ENCODE peak calls at places on chromosomes 6 and 20, in ten cellular contexts. R is fibroblast of lung, U is aorta, X is lung, K is lower lobe of right lung, H is pancreas, Q is A673, B is foreskin fibroblast, N is heart right ventricle, D is hepatocyte. I is an unnamed sample.
A peak's percentile ranks its signal among the peaks of the same experiment; 100 is the strongest.

GRCh38 chr6:20274115-20274514 is 61.8 kb upstream of the MBOAT1 start:
- DNase-seq in Q (no peak), U (no peak), K (no peak), R (no peak), D (peak; percentile 49), N (no peak), X (no peak), B (no peak), H (no peak), I (no peak)

GRCh38 chr20:44087051-44087856 is 99.7 kb downstream of the JPH2 start:
- DNase-seq in R (no peak), K (no peak), B (no peak), N (no peak), Q (no peak), X (no peak), H (no peak), D (no peak), U (no peak), I (no peak)

GRCh38 chr6:49649982-49650381 is 13.3 kb upstream of the RHAG start:
- DNase-seq in Q (no peak), R (no peak), B (no peak), N (no peak), X (no peak), U (no peak), D (no peak), H (no peak), K (no peak), I (no peak)

GRCh38 chr6:36095497-36096391 is 34.6 kb upstream of the MAPK13 start:
- DNase-seq in D (peak; percentile 83), B (no peak), U (no peak), K (no peak), X (no peak), R (no peak), H (no peak), N (no peak), Q (no peak), I (no peak)

GRCh38 chr6:164152611-164153010 is 738.1 kb downstream of the QKI start:
- DNase-seq in K (no peak), D (no peak), B (no peak), U (no peak), H (no peak), X (no peak), Q (no peak), N (no peak), R (no peak), I (no peak)

GRCh38 chr20:17648782-17649730 is 33.0 kb downstream of the RRBP1 start:
- DNase-seq in K (peak; percentile 73), H (peak; percentile 83), R (no peak), Q (no peak), D (no peak), X (no peak), N (no peak), B (no peak), U (no peak), I (no peak)

GRCh38 chr20:60381643-60382400 is 423.6 kb downstream of the CDH26 start:
- DNase-seq in B (no peak), Q (no peak), H (no peak), R (peak; percentile 11), N (no peak), U (no peak), X (no peak), K (no peak), D (no peak), I (no peak)

GRCh38 chr20:420721-421574 is 12.8 kb downstream of the RBCK1 start:
- DNase-seq in N (no peak), Q (peak; percentile 20), B (no peak), X (no peak), H (peak; percentile 58), U (peak; percentile 52), D (no peak), R (no peak), K (no peak), I (no peak)

GRCh38 chr20:53826597-53827291 is 233.1 kb upstream of the ZNF217 start:
- DNase-seq in N (no peak), X (no peak), Q (no peak), R (peak; percentile 26), K (peak; percentile 57), B (no peak), H (no peak), D (peak; percentile 22), U (peak; percentile 68), I (peak; percentile 90)

GRCh38 chr6:43076093-43076927 is at the start of gene PTK7:
- DNase-seq in H (peak; percentile 84), K (peak; percentile 63), U (no peak), Q (peak; percentile 90), R (peak; percentile 71), X (peak; percentile 56), B (peak; percentile 53), D (peak; percentile 89), N (peak; percentile 16), I (no peak)

DNA sequence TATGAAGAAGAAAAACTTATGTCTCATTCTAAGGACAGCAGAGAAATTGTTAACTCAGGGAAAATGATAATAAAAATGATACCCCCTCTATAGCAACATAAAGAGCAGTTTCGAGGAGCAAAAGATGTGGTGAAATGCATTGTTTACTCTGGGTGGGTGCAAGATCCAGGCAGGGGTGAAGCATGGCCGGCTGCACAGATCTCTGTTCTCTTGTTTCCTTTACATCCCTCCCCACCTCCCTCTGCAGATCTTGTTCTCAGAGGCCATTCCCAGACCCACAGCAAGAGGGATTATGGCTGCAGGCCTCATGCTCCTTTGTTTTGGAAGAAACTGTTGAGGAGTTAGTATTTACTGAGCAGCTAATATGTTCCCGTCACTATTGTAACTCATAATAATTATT is 1.8 kb downstream of the BTN3A1 start:
- DNase-seq in Q (no peak), N (no peak), X (no peak), H (no peak), B (no peak), D (no peak), U (no peak), R (no peak), K (no peak), I (no peak)
- H3K4me3 ChIP-seq in Q (no peak overlapping the region), N (no peak overlapping the region), X (no peak overlapping the region), H (no peak overlapping the region), B (peak overlapping the region; percentile 6), D (no peak overlapping the region), U (no peak overlapping the region), R (no peak overlapping the region), K (peak overlapping the region; percentile 74), I (no peak overlapping the region)

GRCh38 chr20:36401336-36401735 is 95.2 kb downstream of the DLGAP4 start:
- DNase-seq in D (no peak), Q (no peak), B (no peak), R (no peak), X (no peak), K (peak; percentile 1), N (no peak), H (no peak), U (no peak), I (no peak)

GRCh38 chr20:36400901-36401300 is 94.8 kb downstream of the DLGAP4 start:
- DNase-seq in X (no peak), B (no peak), K (no peak), H (no peak), Q (no peak), D (no peak), U (no peak), R (no peak), N (no peak), I (no peak)

GRCh38 chr20:36398515-36398914 is 92.4 kb downstream of the DLGAP4 start:
- DNase-seq in X (no peak), K (no peak), Q (no peak), U (no peak), N (no peak), D (no peak), R (no peak), B (no peak), H (no peak), I (no peak)

GRCh38 chr20:36399147-36399968 is 93.2 kb downstream of the DLGAP4 start:
- DNase-seq in B (no peak), H (no peak), Q (peak; percentile 61), X (no peak), K (no peak), U (no peak), D (peak; percentile 57), N (peak; percentile 9), R (peak; percentile 11), I (no peak)

GRCh38 chr20:36399969-36400545 is 93.9 kb downstream of the DLGAP4 start:
- DNase-seq in U (no peak), H (no peak), R (no peak), N (no peak), X (no peak), B (no peak), Q (no peak), K (no peak), D (no peak), I (no peak)
- H3K4me3 ChIP-seq in U (no peak overlapping the region), H (no peak overlapping the region), R (no peak overlapping the region), N (no peak overlapping the region), X (no peak overlapping the region), B (no peak overlapping the region), Q (no peak overlapping the region), K (no peak overlapping the region), D (no peak overlapping the region), I (no peak overlapping the region)

GRCh38 chr6:1616556-1617463 is 7.1 kb downstream of the FOXC1 start:
- DNase-seq in K (no peak), D (no peak), Q (no peak), N (no peak), H (no peak), U (no peak), B (no peak), R (no peak), X (no peak), I (no peak)

GRCh38 chr6:1617466-1618304 is 8.0 kb downstream of the FOXC1 start:
- DNase-seq in Q (no peak), B (no peak), N (no peak), U (peak; percentile 58), D (no peak), K (no peak), H (no peak), X (no peak), R (no peak), I (no peak)

GRCh38 chr6:1619106-1619665 is 9.5 kb downstream of the FOXC1 start:
- DNase-seq in H (peak; percentile 50), Q (no peak), U (peak; percentile 60), X (no peak), B (no peak), D (no peak), N (no peak), K (no peak), R (no peak), I (no peak)

GRCh38 chr6:1619666-1620503 is 10.2 kb downstream of the FOXC1 start:
- DNase-seq in B (no peak), R (no peak), X (no peak), N (no peak), H (peak; percentile 57), U (peak; percentile 75), K (peak; percentile 39), Q (no peak), D (no peak), I (no peak)

GRCh38 chr6:1618305-1619105 is 8.8 kb downstream of the FOXC1 start:
- DNase-seq in N (no peak), K (no peak), Q (no peak), X (no peak), U (peak; percentile 50), D (no peak), R (no peak), H (no peak), B (no peak), I (no peak)
- H3K4me3 ChIP-seq in N (no peak overlapping the region), K (no peak overlapping the region), Q (no peak overlapping the region), X (no peak overlapping the region), U (peak overlapping the region; percentile 61), D (no peak overlapping the region), R (no peak overlapping the region), H (no peak overlapping the region), B (no peak overlapping the region), I (peak overlapping the region; percentile 47)

GRCh38 chr20:5626603-5627002 is 123.6 kb upstream of the SHLD1 start:
- DNase-seq in B (no peak), K (no peak), Q (no peak), X (no peak), H (no peak), R (no peak), D (no peak), N (no peak), U (no peak), I (no peak)

GRCh38 chr20:5621305-5621704 is 128.9 kb upstream of the SHLD1 start:
- DNase-seq in H (peak; percentile 60), N (no peak), U (no peak), R (peak; percentile 76), Q (peak; percentile 94), X (no peak), B (no peak), K (no peak), D (peak; percentile 26), I (no peak)
- H3K4me3 ChIP-seq in H (no peak overlapping the region), N (no peak overlapping the region), U (no peak overlapping the region), R (no peak overlapping the region), Q (no peak overlapping the region), X (no peak overlapping the region), B (no peak overlapping the region), K (no peak overlapping the region), D (no peak overlapping the region), I (no peak overlapping the region)